ENCODE peak calls at places on chromosome 13, in four cellular contexts. H is SK-N-SH, R is K562, K is HEK293T. N is an unnamed sample.

GRCh38 chr13:99737456-99737855 is 234.1 kb downstream of the ZIC5 start:
- DNase-seq in H (no peak), R (no peak), K (no peak), N (no peak)

GRCh38 chr13:95660981-95661581 is 15.9 kb upstream of the DNAJC3 start:
- DNase-seq in R (peak), K (peak), H (peak), N (peak)

GRCh38 chr13:80237646-80238045 is 103.3 kb downstream of the SPRY2 start:
- DNase-seq in R (no peak), H (no peak), K (no peak), N (no peak)

GRCh38 chr13:63438951-63439350 is 2023.3 kb upstream of the PCDH20 start:
- DNase-seq in R (no peak), H (no peak), K (no peak), N (no peak)

GRCh38 chr13:24341439-24341838 is 32.1 kb downstream of the C1QTNF9 start:
- DNase-seq in K (no peak), R (no peak), H (no peak), N (no peak)

GRCh38 chr13:38213307-38213706 is 136.3 kb upstream of the UFM1 start:
- DNase-seq in R (no peak), H (no peak), K (no peak), N (no peak)

GRCh38 chr13:109715902-109716301 is 70.5 kb downstream of the IRS2 start:
- DNase-seq in H (no peak), K (no peak), R (no peak), N (no peak)

GRCh38 chr13:72469932-72470331 is 257.5 kb downstream of the MZT1 start:
- DNase-seq in K (no peak), H (no peak), R (no peak), N (no peak)

GRCh38 chr13:102002271-102002670 is 399.6 kb downstream of the FGF14 start:
- DNase-seq in R (no peak), H (no peak), K (no peak), N (no peak)

GRCh38 chr13:107799001-107799400 is 416.3 kb downstream of the LIG4 start:
- DNase-seq in K (no peak), H (no peak), R (no peak), N (no peak)

GRCh38 chr13:32153056-32153455 is 121.5 kb downstream of the FRY start:
- DNase-seq in H (no peak), R (no peak), K (no peak), N (no peak)

GRCh38 chr13:95623141-95623540 is 21.4 kb downstream of the DZIP1 start:
- DNase-seq in H (no peak), R (no peak), K (no peak), N (no peak)

GRCh38 chr13:97471721-97472120 is 37.8 kb downstream of the RAP2A start:
- DNase-seq in R (no peak), K (no peak), H (no peak), N (no peak)

GRCh38 chr13:64529874-64530485 is 2700.2 kb downstream of the PCDH9 start:
- DNase-seq in H (peak), R (peak), K (peak), N (peak)

GRCh38 chr13:23608704-23609413 is 38.6 kb downstream of the TNFRSF19 start:
- DNase-seq in H (peak), K (no peak), R (no peak), N (peak)

GRCh38 chr13:109737606-109738005 is 48.8 kb downstream of the IRS2 start:
- DNase-seq in K (no peak), H (no peak), R (no peak), N (no peak)

GRCh38 chr13:37679043-37679442 is 80.5 kb upstream of the POSTN start:
- DNase-seq in R (no peak), H (no peak), K (no peak), N (no peak)

GRCh38 chr13:98598043-98598442 is 21.1 kb upstream of the STK24 start:
- DNase-seq in R (no peak), K (no peak), H (no peak), N (peak)

GRCh38 chr13:108948269-108948671 is 318.9 kb downstream of the MYO16 start:
- DNase-seq in K (no peak), R (no peak), H (no peak), N (peak)

GRCh38 chr13:36344886-36345437 is 1.2 kb downstream of the SPART start:
- DNase-seq in H (no peak), K (no peak), R (peak), N (no peak)

GRCh38 chr13:19834704-19835103 is 28.7 kb downstream of the ZMYM5 start:
- DNase-seq in K (no peak), H (no peak), R (no peak), N (no peak)
- TF ChIP-seq FOXM1 in K (no peak), H (no peak), R (no peak), N (no peak)

GRCh38 chr13:40667622-40667978 is 1.2 kb upstream of the FOXO1 start:
- DNase-seq in H (no peak), R (no peak), K (no peak), N (no peak)
- TF ChIP-seq FOXM1 in H (no peak), R (no peak), K (no peak), N (no peak)

GRCh38 chr13:25927966-25928365 is 123.8 kb downstream of the SHISA2 start:
- DNase-seq in K (no peak), H (no peak), R (no peak), N (no peak)
- TF ChIP-seq FOXM1 in K (no peak), H (no peak), R (no peak), N (no peak)

GRCh38 chr13:74045583-74045982 is 88.6 kb downstream of the KLF12 start:
- DNase-seq in H (no peak), R (no peak), K (no peak), N (no peak)
- TF ChIP-seq FOXM1 in H (no peak), R (no peak), K (no peak), N (no peak)

DNA sequence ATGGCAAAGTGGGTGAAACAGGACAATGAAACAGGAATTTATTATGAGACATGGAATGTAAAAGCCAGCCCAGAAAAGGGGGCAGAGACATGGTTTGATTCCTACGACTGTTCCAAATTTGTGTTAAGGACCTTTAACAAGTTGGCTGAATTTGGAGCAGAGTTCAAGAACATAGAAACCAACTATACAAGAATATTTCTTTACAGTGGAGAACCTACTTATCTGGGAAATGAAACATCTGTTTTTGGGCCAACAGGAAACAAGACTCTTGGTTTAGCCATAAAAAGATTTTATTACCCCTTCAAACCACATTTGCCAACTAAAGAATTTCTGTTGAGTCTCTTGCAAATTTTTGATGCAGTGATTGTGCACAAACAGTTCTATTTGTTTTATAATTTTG is 8.6 kb downstream of the CLN5 start:
- DNase-seq in H (no peak), K (no peak), R (no peak), N (no peak)
- TF ChIP-seq FOXM1 in H (no peak), K (no peak), R (no peak), N (no peak)

GRCh38 chr13:113952983-113953520 is 20.8 kb downstream of the C13orf46 start:
- DNase-seq in K (no peak), H (no peak), R (no peak), N (no peak)

GRCh38 chr13:113953561-113953960 is 20.3 kb downstream of the C13orf46 start:
- DNase-seq in H (no peak), R (no peak), K (no peak), N (no peak)

GRCh38 chr13:113955235-113955634 is 18.6 kb downstream of the C13orf46 start:
- DNase-seq in K (no peak), R (no peak), H (no peak), N (no peak)

GRCh38 chr13:113955691-113956090 is 18.2 kb downstream of the C13orf46 start:
- DNase-seq in K (no peak), H (no peak), R (no peak), N (no peak)

GRCh38 chr13:113954046-113954841 is 19.6 kb downstream of the C13orf46 start:
- DNase-seq in H (no peak), R (no peak), K (no peak), N (no peak)
- TF ChIP-seq FOXM1 in H (no peak), R (no peak), K (no peak), N (no peak)

N was measured in HepG2.